ENCODE peak calls at places on chromosomes 2 and 18, in six cellular contexts. H is GM23248; P is HCEC 1CT; S is NCI-H226; I is stimulated activated CD8-positive, alpha-beta memory T cell treated with anti-CD3 and anti-CD28 coated beads, Interleukin-4, amount 100 ng/mL, for 4 hours; T is EL. U is an unnamed sample.

GRCh38 chr18:52334896-52335295 is 5.1 kb upstream of the DCC start:
- DNase-seq in H (peak; percentile 61), P (no peak), S (no peak), I (no peak), T (no peak), U (no peak)

GRCh38 chr18:59340312-59340711 is 18.8 kb downstream of the LMAN1 start:
- DNase-seq in H (no peak), P (no peak), S (no peak), I (no peak), T (no peak), U (no peak)

GRCh38 chr18:46460754-46461153 is 196.3 kb downstream of the LOXHD1 start:
- DNase-seq in H (no peak), P (no peak), S (no peak), I (no peak), T (no peak), U (no peak)

GRCh38 chr2:191291471-191291870 is 46.3 kb downstream of the MYO1B start:
- DNase-seq in H (peak; percentile 39), P (peak; percentile 45), S (no peak), I (no peak), T (peak; percentile 36), U (no peak)

GRCh38 chr2:69810550-69810949 is 18.9 kb upstream of the GMCL1 start:
- DNase-seq in H (no peak), P (no peak), S (no peak), I (no peak), T (no peak), U (no peak)

GRCh38 chr2:205343103-205343502 is 339.2 kb upstream of the NRP2 start:
- DNase-seq in H (no peak), P (no peak), S (no peak), I (no peak), T (no peak), U (no peak)

GRCh38 chr2:47323009-47323821 is 79.7 kb upstream of the MSH2 start:
- DNase-seq in H (peak; percentile 85), P (peak; percentile 65), S (peak; percentile 44), I (peak; percentile 24), T (peak; percentile 74), U (peak; percentile 89)

GRCh38 chr2:199228887-199229819 is 228.6 kb downstream of the SATB2 start:
- DNase-seq in H (peak; percentile 97), P (peak; percentile 98), S (peak; percentile 63), I (no peak), T (peak; percentile 98), U (peak; percentile 91)

GRCh38 chr2:96926791-96927190 is 56.9 kb upstream of the SEMA4C start:
- DNase-seq in H (no peak), P (no peak), S (no peak), I (no peak), T (no peak), U (no peak)

GRCh38 chr2:181178823-181179412 is 198.5 kb downstream of the UBE2E3 start:
- DNase-seq in H (no peak), P (no peak), S (no peak), I (no peak), T (peak; percentile 23), U (no peak)

U was measured in astrocyte of the hippocampus.